ENCODE peak calls at places on chromosomes 5 and 9, in nine cellular contexts. F is H1; I is heart left ventricle; Q is stomach; K is HCT116; T is IMR-90; E is CD4-positive, alpha-beta memory T cell; V is endothelial cell of umbilical vein; A is neural progenitor cell. L is an unnamed sample. For H3K4me1, the result is how much of the 10 kb centered on the place peaks cover.

GRCh38 chr9:14652729-14653377 is 40.4 kb downstream of the ZDHHC21 start:
- DNase-seq in F (no peak), I (no peak), Q (no peak), K (no peak), T (peak), E (no peak), V (peak), A (peak), L (no peak)

GRCh38 chr9:2321523-2322148 is 300.0 kb upstream of the VLDLR start:
- DNase-seq in F (no peak), I (no peak), Q (no peak), K (no peak), T (no peak), E (no peak), V (no peak), A (no peak), L (no peak)

GRCh38 chr9:98314381-98315066 is 59.1 kb upstream of the TBC1D2 start:
- DNase-seq in F (no peak), I (no peak), Q (no peak), K (no peak), T (peak), E (no peak), V (no peak), A (no peak), L (no peak)

GRCh38 chr5:170634236-170634990 is 130.6 kb downstream of the KCNIP1 start:
- DNase-seq in F (no peak), I (no peak), Q (no peak), K (no peak), T (no peak), E (no peak), V (no peak), A (no peak), L (no peak)

GRCh38 chr9:132514821-132515220 is 67.6 kb upstream of the BARHL1 start:
- DNase-seq in F (no peak), I (no peak), Q (no peak), K (no peak), T (no peak), E (no peak), V (no peak), A (no peak), L (no peak)

GRCh38 chr9:75941066-75941465 is 50.6 kb downstream of the PCSK5 start:
- DNase-seq in F (no peak), I (no peak), Q (no peak), K (no peak), T (no peak), E (no peak), V (no peak), A (no peak), L (no peak)

GRCh38 chr5:54590824-54591223 is 73.3 kb downstream of the SNX18 start:
- DNase-seq in F (no peak), I (no peak), Q (no peak), K (no peak), T (no peak), E (no peak), V (no peak), A (no peak), L (no peak)

GRCh38 chr5:124580925-124581821 is 165.3 kb downstream of the ZNF608 start:
- DNase-seq in F (peak), I (no peak), Q (peak), K (no peak), T (no peak), E (no peak), V (peak), A (peak), L (peak)

GRCh38 chr5:135246605-135246922 is 152.5 kb downstream of the MACROH2A1 start:
- DNase-seq in F (no peak), I (no peak), Q (no peak), K (no peak), T (no peak), E (no peak), V (no peak), A (no peak), L (no peak)

GRCh38 chr5:10902145-10902544 is 141.1 kb upstream of the DAP start:
- DNase-seq in F (no peak), I (no peak), Q (no peak), K (no peak), T (peak), E (no peak), V (peak), A (no peak), L (no peak)

GRCh38 chr5:10581424-10581748 is 17.5 kb downstream of the ANKRD33B start:
- DNase-seq in F (no peak), I (no peak), Q (no peak), K (no peak), T (no peak), E (no peak), V (no peak), A (no peak), L (no peak)

GRCh38 chr5:19247302-19247701 is 740.7 kb downstream of the CDH18 start:
- DNase-seq in F (no peak), I (no peak), Q (no peak), K (no peak), T (no peak), E (no peak), V (no peak), A (no peak), L (no peak)

GRCh38 chr5:62653001-62653863 is 74.6 kb downstream of the LRRC70 start:
- DNase-seq in F (no peak), I (no peak), Q (no peak), K (no peak), T (no peak), E (no peak), V (peak), A (no peak), L (no peak)

GRCh38 chr5:64930672-64931318 is 162.1 kb downstream of the CWC27 start:
- DNase-seq in F (no peak), I (no peak), Q (no peak), K (no peak), T (no peak), E (no peak), V (no peak), A (no peak), L (no peak)

GRCh38 chr9:135998013-135998380 is 36.8 kb upstream of the UBAC1 start:
- DNase-seq in F (no peak), I (peak), Q (no peak), K (no peak), T (no peak), E (no peak), V (no peak), A (no peak), L (no peak)

GRCh38 chr9:136978073-136978864 is 965 bp downstream of the PTGDS start:
- DNase-seq in F (peak), I (peak), Q (peak), K (no peak), T (peak), E (peak), V (peak), A (peak), L (no peak)

GRCh38 chr5:55914971-55915370 is 63.8 kb downstream of the IL31RA start:
- DNase-seq in F (no peak), I (no peak), Q (no peak), K (no peak), T (no peak), E (no peak), V (no peak), A (no peak), L (no peak)

GRCh38 chr5:91925249-91925648 is 542.1 kb upstream of the ARRDC3 start:
- DNase-seq in F (no peak), I (no peak), Q (no peak), K (no peak), T (no peak), E (no peak), V (no peak), A (no peak), L (no peak)
- H3K4me1 ChIP-seq in F (under half), I (under half), Q (under half), K (under half), T (under half), E (under half), V (under half), A (under half), L (under half)

DNA sequence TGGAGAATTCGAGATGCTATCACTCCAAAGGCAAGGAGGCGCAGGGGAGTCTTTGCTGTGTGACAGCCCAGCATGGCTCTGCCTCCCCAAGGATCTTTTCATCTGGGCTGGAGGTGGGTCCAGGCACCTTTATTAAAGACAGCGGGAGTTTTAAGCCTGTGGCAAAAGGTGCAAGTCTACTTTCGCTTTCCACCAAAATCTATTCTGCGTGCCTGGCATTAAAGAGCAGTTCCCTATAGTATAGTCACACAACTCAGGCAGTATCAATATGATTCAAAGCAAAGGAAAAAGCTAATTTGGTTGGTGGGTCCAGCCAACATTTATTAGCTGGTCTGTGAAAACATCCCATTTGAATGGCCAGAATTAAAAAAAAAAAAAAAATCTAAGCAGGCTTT is 398.7 kb downstream of the EBF1 start:
- DNase-seq in F (no peak), I (no peak), Q (no peak), K (no peak), T (no peak), E (no peak), V (no peak), A (peak), L (no peak)
- H3K4me1 ChIP-seq in F (under half), I (under half), Q (under half), K (under half), T (under half), E (under half), V (under half), A (half or more), L (under half)

GRCh38 chr5:68265347-68265746 is 49.8 kb downstream of the PIK3R1 start:
- DNase-seq in F (no peak), I (no peak), Q (no peak), K (no peak), T (no peak), E (no peak), V (no peak), A (no peak), L (no peak)
- H3K4me1 ChIP-seq in F (under half), I (half or more), Q (half or more), K (under half), T (under half), E (half or more), V (under half), A (under half), L (under half)

GRCh38 chr5:175855041-175855720 is 16.2 kb upstream of the CPLX2 start:
- DNase-seq in F (no peak), I (no peak), Q (no peak), K (no peak), T (no peak), E (no peak), V (no peak), A (no peak), L (no peak)
- H3K4me1 ChIP-seq in F (under half), I (under half), Q (under half), K (under half), T (under half), E (under half), V (under half), A (under half), L (under half)

DNA sequence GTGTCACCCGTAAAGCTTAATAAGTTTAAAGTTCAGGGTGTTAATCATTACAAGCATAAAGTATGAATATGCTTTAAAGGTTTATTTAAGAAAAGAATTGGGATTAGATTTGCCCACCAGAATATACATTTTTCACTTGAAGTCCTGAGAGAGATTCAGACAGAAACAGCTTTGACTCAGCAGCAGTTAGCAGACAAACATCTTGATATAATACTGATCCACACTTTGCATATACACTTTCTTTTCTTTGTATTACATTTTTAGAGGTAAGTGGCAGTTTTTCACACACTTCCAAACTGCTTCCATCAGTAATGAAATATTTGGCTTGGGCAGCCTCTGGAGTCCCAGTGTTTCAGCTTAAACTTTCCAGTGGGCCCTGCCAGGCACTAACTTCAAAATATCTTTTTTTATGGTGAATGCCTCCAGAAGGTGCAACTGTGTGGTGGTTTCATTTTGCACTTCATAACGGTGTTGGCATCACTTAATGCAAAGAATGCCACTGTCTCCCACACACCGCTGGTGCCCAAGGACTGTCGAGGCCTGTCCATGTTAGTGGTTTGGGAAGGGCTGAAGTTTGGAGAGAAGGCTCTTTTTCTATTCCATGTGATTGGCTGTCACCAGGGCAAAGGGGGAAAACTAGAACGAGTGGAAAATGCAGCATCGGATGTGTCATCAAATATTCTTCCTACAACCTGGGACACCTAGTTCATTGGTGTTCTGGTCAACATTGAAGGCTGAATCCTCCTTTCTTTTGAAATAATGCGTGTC is 53.0 kb downstream of the PIK3R1 start:
- DNase-seq in F (no peak), I (no peak), Q (no peak), K (no peak), T (no peak), E (no peak), V (no peak), A (no peak), L (no peak)
- H3K4me1 ChIP-seq in F (under half), I (half or more), Q (half or more), K (under half), T (under half), E (half or more), V (under half), A (under half), L (under half)

GRCh38 chr9:127953768-127954505 is 16.3 kb upstream of the DPM2 start:
- DNase-seq in F (no peak), I (no peak), Q (no peak), K (no peak), T (no peak), E (no peak), V (no peak), A (no peak), L (no peak)
- H3K4me1 ChIP-seq in F (under half), I (half or more), Q (half or more), K (half or more), T (under half), E (half or more), V (under half), A (under half), L (under half)

GRCh38 chr5:14147210-14147609 is 4.1 kb downstream of the TRIO start:
- DNase-seq in F (no peak), I (no peak), Q (no peak), K (no peak), T (no peak), E (no peak), V (no peak), A (no peak), L (no peak)

GRCh38 chr5:14146725-14147124 is 3.6 kb downstream of the TRIO start:
- DNase-seq in F (no peak), I (no peak), Q (no peak), K (no peak), T (no peak), E (no peak), V (no peak), A (no peak), L (no peak)

GRCh38 chr5:14149672-14150053 is 6.5 kb downstream of the TRIO start:
- DNase-seq in F (no peak), I (no peak), Q (no peak), K (no peak), T (no peak), E (no peak), V (no peak), A (no peak), L (no peak)

GRCh38 chr5:14148483-14148882 is 5.3 kb downstream of the TRIO start:
- DNase-seq in F (no peak), I (no peak), Q (no peak), K (no peak), T (no peak), E (no peak), V (no peak), A (no peak), L (no peak)

DNA sequence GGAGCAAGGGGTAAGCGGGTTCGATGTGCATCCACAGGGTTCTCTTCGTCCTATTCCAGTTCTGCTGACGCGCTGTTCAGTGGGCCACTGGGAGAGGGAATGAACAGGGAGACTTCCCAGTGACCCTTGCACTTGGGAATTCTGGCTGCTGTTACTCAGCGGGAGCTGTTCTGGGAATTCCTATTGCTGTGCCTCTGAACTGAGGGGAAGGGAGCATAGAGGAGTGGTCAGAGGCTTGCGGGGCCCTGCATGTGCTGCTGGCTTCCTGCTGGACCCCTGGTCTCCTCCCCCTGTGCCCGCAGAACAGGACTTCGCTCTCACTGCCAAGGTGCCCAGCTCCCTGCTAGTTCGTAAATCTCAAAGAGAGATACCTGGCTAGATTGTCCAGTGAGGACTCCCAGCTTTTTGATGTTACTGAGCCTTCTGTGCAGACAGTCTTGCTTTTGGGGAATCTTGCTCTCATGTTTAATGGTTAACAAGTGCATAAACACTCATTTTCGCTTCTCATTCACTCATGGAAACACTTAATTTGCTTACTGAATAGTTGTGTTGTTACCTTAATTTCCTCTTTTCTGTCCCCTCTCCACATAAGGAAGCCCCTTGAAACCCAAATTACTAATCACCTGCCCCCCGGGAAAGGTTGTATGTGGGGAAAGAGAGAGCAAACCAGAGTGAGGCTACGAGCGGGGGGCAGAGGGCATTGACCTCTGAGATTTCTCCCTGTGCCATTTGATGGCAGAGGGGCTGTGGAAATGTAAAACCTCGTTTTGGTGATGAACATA is 5.9 kb downstream of the TRIO start:
- DNase-seq in F (no peak), I (no peak), Q (no peak), K (no peak), T (no peak), E (no peak), V (no peak), A (no peak), L (no peak)
- H3K4me1 ChIP-seq in F (under half), I (half or more), Q (under half), K (under half), T (under half), E (under half), V (half or more), A (half or more), L (under half)

GRCh38 chr9:110066929-110067716 is 140.8 kb downstream of the C9orf152 start:
- DNase-seq in F (no peak), I (no peak), Q (no peak), K (no peak), T (no peak), E (no peak), V (peak), A (no peak), L (no peak)
- H3K4me1 ChIP-seq in F (under half), I (half or more), Q (under half), K (under half), T (under half), E (under half), V (half or more), A (under half), L (under half)